ENCODE peak calls at places on chromosomes 13 and 19, in four cellular contexts. E, A, I and F are unnamed samples. For H3K4me1 and H3K36me3, the result is how much of the 10 kb centered on the place peaks cover.

GRCh38 chr13:113926301-113926761 is 47.5 kb downstream of the C13orf46 start:
- DNase-seq in E (peak), A (no peak), I (no peak), F (no peak)

GRCh38 chr19:49301165-49301865 is 23.7 kb downstream of the SLC6A16 start:
- DNase-seq in E (peak), A (peak), I (peak), F (peak)

GRCh38 chr13:40453666-40454030 is 212.8 kb downstream of the FOXO1 start:
- DNase-seq in E (no peak), A (no peak), I (no peak), F (no peak)

GRCh38 chr13:30803791-30804190 is 68.4 kb downstream of the ALOX5AP start:
- DNase-seq in E (no peak), A (no peak), I (no peak), F (no peak)

GRCh38 chr19:47437500-47437899 is 18.2 kb upstream of the MEIS3 start:
- DNase-seq in E (no peak), A (no peak), I (peak), F (no peak)

GRCh38 chr19:6362024-6362344 is 653 bp downstream of the CLPP start:
- DNase-seq in E (no peak), A (no peak), I (no peak), F (no peak)

GRCh38 chr13:113963376-113963775 is 10.5 kb downstream of the C13orf46 start:
- DNase-seq in E (no peak), A (no peak), I (no peak), F (no peak)

GRCh38 chr13:80109313-80109712 is 231.6 kb downstream of the SPRY2 start:
- DNase-seq in E (no peak), A (no peak), I (no peak), F (no peak)

GRCh38 chr19:798415-799075 is 1.3 kb downstream of the PTBP1 start:
- DNase-seq in E (no peak), A (peak), I (peak), F (no peak)

GRCh38 chr13:64127856-64128255 is 2712.2 kb upstream of the PCDH20 start:
- DNase-seq in E (no peak), A (no peak), I (no peak), F (no peak)

GRCh38 chr13:113883921-113884804 is 20.3 kb upstream of the GAS6 start:
- DNase-seq in E (no peak), A (no peak), I (no peak), F (no peak)

GRCh38 chr19:17303167-17303939 is at the start of gene ABHD8:
- DNase-seq in E (peak), A (peak), I (peak), F (peak)

GRCh38 chr13:94247890-94248289 is 231.6 kb downstream of the DCT start:
- DNase-seq in E (no peak), A (no peak), I (no peak), F (no peak)

GRCh38 chr19:16516381-16516780 is 20.2 kb downstream of the C19orf44 start:
- DNase-seq in E (no peak), A (no peak), I (no peak), F (no peak)

GRCh38 chr19:48556163-48556562 is 4.2 kb downstream of the SULT2B1 start:
- DNase-seq in E (no peak), A (peak), I (no peak), F (no peak)

GRCh38 chr19:13012690-13013608 is 17.7 kb downstream of the NFIX start:
- DNase-seq in E (peak), A (peak), I (no peak), F (no peak)

GRCh38 chr13:108077284-108077683 is 138.1 kb downstream of the LIG4 start:
- DNase-seq in E (no peak), A (no peak), I (no peak), F (no peak)

GRCh38 chr19:3975637-3976087 is 4.8 kb upstream of the DAPK3 start:
- DNase-seq in E (no peak), A (no peak), I (no peak), F (no peak)

GRCh38 chr19:6060600-6061391 is 49.5 kb downstream of the RFX2 start:
- DNase-seq in E (no peak), A (peak), I (no peak), F (no peak)

GRCh38 chr13:110265682-110266430 is 41.1 kb downstream of the COL4A1 start:
- DNase-seq in E (no peak), A (no peak), I (no peak), F (peak)

GRCh38 chr13:79660361-79660760 is 179.4 kb downstream of the NDFIP2 start:
- DNase-seq in E (no peak), A (no peak), I (no peak), F (no peak)

GRCh38 chr19:4957981-4958380 is 10.9 kb upstream of the KDM4B start:
- DNase-seq in E (no peak), A (no peak), I (no peak), F (no peak)

GRCh38 chr13:101785858-101786257 is 333.4 kb downstream of the ITGBL1 start:
- DNase-seq in E (no peak), A (peak), I (peak), F (no peak)

GRCh38 chr19:1363599-1363998 is 20.1 kb upstream of the NDUFS7 start:
- DNase-seq in E (no peak), A (no peak), I (no peak), F (no peak)

GRCh38 chr19:39197808-39198207 is 1.0 kb downstream of the NCCRP1 start:
- DNase-seq in E (no peak), A (no peak), I (no peak), F (no peak)

GRCh38 chr19:9445037-9445436 is 9.7 kb upstream of the ZNF266 start:
- DNase-seq in E (no peak), A (no peak), I (no peak), F (no peak)

GRCh38 chr19:55580628-55581144 is at the start of gene ZNF579:
- DNase-seq in E (peak), A (peak), I (peak), F (peak)

GRCh38 chr13:95115525-95115924 is 185.7 kb downstream of the ABCC4 start:
- DNase-seq in E (no peak), A (peak), I (no peak), F (no peak)

GRCh38 chr13:26614721-26615120 is 57.2 kb downstream of the WASF3 start:
- DNase-seq in E (no peak), A (no peak), I (no peak), F (no peak)

GRCh38 chr13:105377452-105377851 is 1158.0 kb downstream of the EFNB2 start:
- DNase-seq in E (no peak), A (no peak), I (no peak), F (no peak)

GRCh38 chr19:3268763-3269162 is 44.3 kb downstream of the CELF5 start:
- DNase-seq in E (no peak), A (no peak), I (no peak), F (no peak)

GRCh38 chr19:9995079-9995478 is 15.2 kb downstream of the COL5A3 start:
- DNase-seq in E (no peak), A (no peak), I (no peak), F (no peak)

GRCh38 chr19:38831142-38831605 is 420 bp downstream of the ECH1 start:
- DNase-seq in E (no peak), A (peak), I (peak), F (peak)

GRCh38 chr19:18667531-18668251 is 15.8 kb upstream of the CRTC1 start:
- DNase-seq in E (no peak), A (no peak), I (no peak), F (no peak)

GRCh38 chr19:18665771-18666202 is 17.7 kb upstream of the CRTC1 start:
- DNase-seq in E (no peak), A (no peak), I (no peak), F (no peak)

GRCh38 chr19:18666784-18667183 is 16.7 kb upstream of the CRTC1 start:
- DNase-seq in E (no peak), A (no peak), I (no peak), F (no peak)

GRCh38 chr19:18668252-18668631 is 15.2 kb upstream of the CRTC1 start:
- DNase-seq in E (no peak), A (no peak), I (no peak), F (no peak)

GRCh38 chr19:18666304-18666703 is 17.2 kb upstream of the CRTC1 start:
- DNase-seq in E (no peak), A (no peak), I (no peak), F (no peak)
- H3K4me1 ChIP-seq in E (under half), A (under half), I (under half), F (under half)

GRCh38 chr19:40264314-40265054 is 20.7 kb downstream of the AKT2 start:
- DNase-seq in E (no peak), A (no peak), I (no peak), F (no peak)

GRCh38 chr19:40265763-40266099 is 19.4 kb downstream of the AKT2 start:
- DNase-seq in E (no peak), A (no peak), I (no peak), F (no peak)

GRCh38 chr19:40266111-40266510 is 19.0 kb downstream of the AKT2 start:
- DNase-seq in E (no peak), A (no peak), I (no peak), F (no peak)

GRCh38 chr19:40263440-40264313 is 21.5 kb downstream of the AKT2 start:
- DNase-seq in E (no peak), A (no peak), I (no peak), F (no peak)

GRCh38 chr19:40265055-40265762 is 19.9 kb downstream of the AKT2 start:
- DNase-seq in E (no peak), A (no peak), I (no peak), F (no peak)
- H3K36me3 ChIP-seq in E (under half), A (under half), I (under half), F (under half)

GRCh38 chr13:98141509-98141908 is 1.4 kb upstream of the FARP1 start:
- DNase-seq in E (no peak), A (no peak), I (no peak), F (no peak)

GRCh38 chr13:98143601-98144500 is 957 bp downstream of the FARP1 start:
- DNase-seq in E (peak), A (peak), I (peak), F (no peak)

GRCh38 chr13:98141938-98142426 is 912 bp upstream of the FARP1 start:
- DNase-seq in E (no peak), A (peak), I (no peak), F (no peak)

GRCh38 chr13:98143157-98143553 is 261 bp downstream of the FARP1 start:
- DNase-seq in E (no peak), A (no peak), I (peak), F (no peak)

DNA sequence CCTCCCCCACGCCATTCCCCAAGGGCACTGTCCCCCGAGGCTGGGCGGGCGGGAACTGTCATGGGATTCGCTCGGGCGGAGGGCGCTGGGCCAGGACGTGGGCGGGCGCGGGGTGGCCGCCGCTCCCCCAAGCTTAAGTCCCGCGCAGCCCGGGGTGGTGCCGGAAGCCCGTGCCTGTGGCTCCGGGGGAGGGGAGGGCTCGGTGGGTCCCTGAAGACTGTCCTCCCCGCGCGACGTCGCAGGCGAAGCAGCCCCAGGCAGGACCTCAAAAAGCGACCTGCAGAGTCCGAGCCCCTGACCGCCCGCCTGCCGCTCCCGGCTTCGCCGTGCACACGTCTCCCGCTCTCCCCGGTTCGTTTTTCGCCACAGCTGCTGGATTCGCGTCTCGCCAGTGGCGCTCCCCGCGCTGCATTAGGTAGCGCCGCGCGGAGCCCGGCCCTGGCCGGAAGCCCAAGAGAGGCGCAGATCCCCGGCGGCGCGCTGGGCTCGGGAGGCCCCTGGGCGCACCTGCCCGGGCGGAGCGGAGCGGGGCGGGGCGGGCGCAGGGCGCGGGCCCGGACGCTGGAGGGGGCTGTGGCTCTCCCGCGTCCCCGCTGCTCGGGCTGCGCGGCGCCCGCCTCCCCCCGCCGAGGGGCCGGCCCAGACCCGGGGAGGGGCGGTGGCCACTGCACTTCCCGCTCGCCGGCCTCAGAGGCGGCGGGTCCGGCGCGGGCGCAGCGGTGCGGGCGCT is at the start of gene FARP1:
- DNase-seq in E (peak), A (peak), I (peak), F (no peak)
- TF ChIP-seq CTCF in E (peak), A (peak), I (peak), F (no peak)

DNA sequence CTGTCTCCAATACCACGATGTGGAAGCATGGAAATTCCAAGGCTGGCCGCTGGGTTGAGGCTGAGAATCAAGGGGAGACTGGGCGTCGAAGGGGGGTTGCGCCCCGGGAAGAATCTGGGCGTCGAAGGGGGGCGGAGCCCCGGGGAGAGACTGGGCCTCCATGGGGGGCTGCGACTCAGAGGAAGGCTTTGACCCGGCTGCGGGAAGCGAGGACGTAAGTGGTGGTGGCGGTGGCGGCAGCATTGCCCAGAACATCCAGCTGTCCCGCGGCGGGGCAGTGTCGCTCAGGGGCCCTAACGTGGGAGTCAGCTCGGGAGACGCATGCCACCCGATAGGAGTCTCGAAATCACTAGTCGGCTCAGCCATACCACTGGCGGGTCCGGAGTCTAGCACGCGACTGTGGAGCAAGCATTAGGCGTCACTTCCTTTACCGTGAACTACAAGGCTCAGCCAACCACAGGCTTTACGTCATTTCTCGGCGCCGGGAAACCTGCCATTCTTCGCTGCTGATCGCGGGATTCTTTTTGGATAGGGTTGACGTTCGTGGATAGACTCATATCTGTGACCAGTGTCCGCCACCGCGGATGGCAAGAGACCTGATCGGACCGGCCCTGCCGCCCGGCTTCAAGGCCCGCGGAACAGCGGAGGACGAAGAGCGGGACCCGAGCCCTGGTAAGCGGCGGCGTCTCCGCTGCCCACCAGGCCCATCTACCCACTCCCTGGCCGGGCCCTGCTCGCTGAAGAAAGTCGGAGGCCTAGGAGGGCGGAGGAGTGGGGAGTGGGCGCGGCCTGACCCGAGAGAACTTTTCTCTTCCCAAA is at the start of the genes GPALPP1 and NUFIP1:
- DNase-seq in E (peak), A (peak), I (peak), F (peak)
- H3K4me1 ChIP-seq in E (under half), A (under half), I (under half), F (under half)